ENCODE peak calls at places on chromosomes 16 and 17, in five cellular contexts. N, G, I, X and S are unnamed samples.

GRCh38 chr17:77531641-77532040 is 390.9 kb downstream of the SEC14L1 start:
- DNase-seq in I (no peak), N (no peak), G (no peak), X (no peak), S (no peak)

GRCh38 chr17:57988301-57989010 is 402 bp upstream of the VEZF1 start:
- DNase-seq in G (no peak), X (peak), I (peak), N (peak), S (peak)

GRCh38 chr17:10120749-10121148 is 77.7 kb downstream of the GAS7 start:
- DNase-seq in N (no peak), G (no peak), I (no peak), X (peak), S (no peak)

GRCh38 chr17:78105101-78105500 is 23.5 kb downstream of the TMC6 start:
- DNase-seq in X (no peak), I (no peak), N (no peak), G (no peak), S (no peak)

GRCh38 chr17:46983782-46984181 is 4.7 kb upstream of the RPRML start:
- DNase-seq in I (no peak), N (no peak), X (no peak), G (no peak), S (no peak)

GRCh38 chr17:51347851-51348584 is 87.7 kb downstream of the UTP18 start:
- DNase-seq in N (no peak), I (no peak), G (no peak), X (no peak), S (no peak)

GRCh38 chr17:20612635-20613034 is 33.1 kb downstream of the CDRT15L2 start:
- DNase-seq in G (no peak), I (no peak), N (no peak), X (no peak), S (no peak)

GRCh38 chr16:75251280-75252048 is at the start of gene BCAR1:
- DNase-seq in G (peak), N (peak), X (no peak), I (peak), S (no peak)

GRCh38 chr16:81625544-81626152 is 153.4 kb upstream of the PLCG2 start:
- DNase-seq in X (no peak), N (peak), G (no peak), I (peak), S (no peak)

GRCh38 chr16:82949016-82949415 is 322.2 kb downstream of the CDH13 start:
- DNase-seq in N (no peak), G (no peak), X (no peak), I (no peak), S (no peak)

GRCh38 chr16:29170393-29171239 is 185.8 kb downstream of the LAT start:
- DNase-seq in G (no peak), I (no peak), X (no peak), N (no peak), S (no peak)

GRCh38 chr17:33258291-33258690 is 34.8 kb downstream of the ASIC2 start:
- DNase-seq in G (no peak), X (no peak), I (no peak), N (no peak), S (no peak)

DNA sequence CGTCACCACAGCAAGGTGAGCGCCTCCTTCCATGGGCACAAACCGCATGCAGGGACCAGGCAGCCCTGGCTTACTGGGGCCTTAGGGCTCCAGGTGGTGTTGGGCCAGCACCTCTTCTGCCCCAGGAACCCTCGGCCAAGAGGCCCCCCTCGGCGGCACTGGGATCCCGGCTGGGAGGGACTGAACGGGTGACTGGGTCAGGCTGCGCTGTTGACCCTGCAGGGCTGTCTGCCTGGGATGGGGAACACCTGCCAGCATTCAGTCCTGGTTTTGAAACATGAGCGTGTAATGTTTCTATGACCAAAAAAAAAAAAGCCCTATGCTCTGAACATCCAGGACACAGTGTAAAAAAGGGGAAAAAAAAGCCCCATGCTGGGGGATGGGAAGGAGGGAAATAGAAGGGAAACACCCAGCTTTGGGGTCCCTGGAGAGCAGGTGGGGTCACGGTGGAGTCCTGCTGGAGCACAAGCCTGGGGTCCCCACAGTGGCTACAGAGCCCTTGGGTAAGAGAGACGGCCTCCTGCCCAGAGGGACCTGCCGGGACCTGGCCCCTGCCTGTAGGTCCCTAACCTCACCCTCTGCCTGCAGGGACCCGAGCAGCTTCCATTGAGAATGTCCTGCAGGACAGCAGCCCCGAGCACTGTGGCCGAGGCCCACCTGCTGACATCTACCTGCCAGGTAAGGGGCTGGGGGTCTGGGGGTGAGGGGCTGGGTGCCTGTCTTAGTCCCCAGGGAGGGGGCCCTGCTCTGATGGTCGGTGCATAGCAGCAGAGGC is 9.9 kb upstream of the NUDT16L1 start:
- DNase-seq in N (peak), G (no peak), X (no peak), I (no peak), S (no peak)
- TF ChIP-seq CTCF in N (no peak), G (no peak), X (no peak), I (no peak), S (no peak)

DNA sequence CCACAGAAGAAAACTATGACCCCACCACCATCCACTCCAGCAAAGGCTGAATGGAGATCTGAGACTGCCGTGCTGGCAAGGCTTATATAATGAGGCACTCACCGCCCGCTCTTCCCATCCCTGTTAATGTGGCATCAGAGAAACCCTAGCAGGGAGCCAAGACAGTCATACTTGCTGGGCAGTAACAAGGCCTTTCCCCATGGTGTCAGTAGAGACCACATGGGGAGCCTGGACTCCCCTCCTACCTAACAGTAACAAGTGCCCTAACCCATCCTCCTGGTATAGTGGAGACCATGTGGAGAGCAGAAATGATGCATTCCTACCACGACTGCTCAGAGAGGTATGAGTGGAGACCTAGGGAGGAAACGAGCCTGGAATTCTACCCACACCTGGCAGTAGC is 235.2 kb downstream of the C16orf78 start:
- DNase-seq in G (no peak), N (no peak), I (no peak), X (no peak), S (no peak)
- TF ChIP-seq CTCF in G (peak), N (no peak), I (peak), X (peak), S (no peak)

DNA sequence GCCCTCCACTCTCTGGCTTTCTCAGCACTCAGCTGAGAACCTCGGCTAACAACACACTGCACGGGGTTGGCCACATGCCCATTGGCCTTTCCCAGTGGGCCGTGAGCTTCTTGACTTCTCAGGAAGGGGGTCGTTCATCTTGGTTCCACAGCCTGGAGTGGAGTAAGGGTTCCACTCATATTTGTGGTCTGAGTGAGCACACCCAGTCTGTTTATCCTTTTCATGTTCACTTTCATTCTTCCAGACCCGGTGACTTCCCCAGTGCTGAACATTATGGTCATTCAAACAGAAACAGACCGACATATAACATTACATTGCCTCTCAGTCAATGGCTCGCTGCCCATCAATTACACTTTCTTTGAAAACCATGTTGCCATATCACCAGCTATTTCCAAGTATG is 8.2 kb downstream of the MILR1 start:
- DNase-seq in N (no peak), X (no peak), I (no peak), G (no peak), S (no peak)
- TF ChIP-seq CTCF in N (no peak), X (no peak), I (no peak), G (no peak), S (no peak)

GRCh38 chr17:29613371-29613837 is 9.3 kb downstream of the CORO6 start:
- DNase-seq in X (no peak), N (peak), G (peak), I (peak), S (peak)
- TF ChIP-seq CTCF in X (peak), N (peak), G (peak), I (peak), S (peak)

GRCh38 chr17:67366193-67367157 is at the start of gene PSMD12:
- DNase-seq in I (peak), G (peak), X (peak), N (peak), S (peak)
- TF ChIP-seq CTCF in I (no peak), G (no peak), X (peak), N (no peak), S (no peak)

DNA sequence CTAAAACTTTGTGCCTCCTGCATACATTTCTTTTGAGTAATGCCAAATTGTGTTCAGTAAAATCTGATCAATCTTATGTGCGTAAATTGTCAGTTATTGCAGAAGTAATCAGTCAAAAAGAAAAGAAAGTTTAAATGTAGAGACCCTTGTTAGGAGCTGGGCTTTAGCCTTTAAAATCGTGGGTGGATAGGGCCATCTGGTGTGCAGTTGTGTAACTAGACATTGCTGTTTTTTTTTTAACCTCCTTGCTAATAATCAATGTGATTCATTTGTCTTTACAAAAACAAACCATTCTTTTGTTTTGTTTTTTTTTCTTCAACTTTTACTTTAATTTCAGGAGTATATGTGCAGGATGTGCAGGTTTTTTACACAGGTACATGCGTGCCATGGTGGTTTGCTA is 5.3 kb upstream of the WWOX start:
- DNase-seq in I (no peak), N (no peak), G (no peak), X (no peak), S (no peak)
- TF ChIP-seq CTCF in I (no peak), N (no peak), G (peak), X (peak), S (no peak)